ENCODE peak calls at places on chromosomes 5 and 9, in five cellular contexts. One of them, this sample, is unnamed.

GRCh38 chr5:180085837-180086236 is 14.3 kb upstream of the RNF130 start:
- ATAC-seq in effector memory CD8-positive, alpha-beta T cell: peak; percentile 31
- ATAC-seq in T-cell: no peak
- ATAC-seq in stimulated activated naive CD8-positive, alpha-beta T cell treated with anti-CD3 and anti-CD28 coated beads, Interleukin-15, amount 100 ng/mL, for 72 hours: peak; percentile 35
- ATAC-seq in naive B cell: no peak
- ATAC-seq in this sample: no peak

GRCh38 chr9:121529237-121529987 is 29.8 kb upstream of the GGTA1 start:
- ATAC-seq in stimulated activated naive CD8-positive, alpha-beta T cell treated with anti-CD3 and anti-CD28 coated beads, Interleukin-15, amount 100 ng/mL, for 72 hours: no peak
- ATAC-seq in T-cell: no peak
- ATAC-seq in naive B cell: no peak
- ATAC-seq in effector memory CD8-positive, alpha-beta T cell: no peak
- ATAC-seq in this sample: no peak

GRCh38 chr5:138305797-138306196 is 25.8 kb downstream of the CDC25C start:
- ATAC-seq in T-cell: no peak
- ATAC-seq in naive B cell: no peak
- ATAC-seq in effector memory CD8-positive, alpha-beta T cell: no peak
- ATAC-seq in stimulated activated naive CD8-positive, alpha-beta T cell treated with anti-CD3 and anti-CD28 coated beads, Interleukin-15, amount 100 ng/mL, for 72 hours: no peak
- ATAC-seq in this sample: no peak

GRCh38 chr9:92342825-92343488 is 17.2 kb downstream of the CENPP start:
- ATAC-seq in T-cell: no peak
- ATAC-seq in effector memory CD8-positive, alpha-beta T cell: no peak
- ATAC-seq in stimulated activated naive CD8-positive, alpha-beta T cell treated with anti-CD3 and anti-CD28 coated beads, Interleukin-15, amount 100 ng/mL, for 72 hours: no peak
- ATAC-seq in naive B cell: no peak
- ATAC-seq in this sample: no peak

GRCh38 chr9:126637002-126637849 is 23.5 kb downstream of the LMX1B start:
- ATAC-seq in effector memory CD8-positive, alpha-beta T cell: peak; percentile 89
- ATAC-seq in T-cell: peak; percentile 36
- ATAC-seq in stimulated activated naive CD8-positive, alpha-beta T cell treated with anti-CD3 and anti-CD28 coated beads, Interleukin-15, amount 100 ng/mL, for 72 hours: peak; percentile 17
- ATAC-seq in naive B cell: peak; percentile 18
- ATAC-seq in this sample: no peak

GRCh38 chr5:132962429-132962928 is 955 bp downstream of the AFF4 start:
- ATAC-seq in T-cell: no peak
- ATAC-seq in effector memory CD8-positive, alpha-beta T cell: no peak
- ATAC-seq in stimulated activated naive CD8-positive, alpha-beta T cell treated with anti-CD3 and anti-CD28 coated beads, Interleukin-15, amount 100 ng/mL, for 72 hours: no peak
- ATAC-seq in naive B cell: no peak
- ATAC-seq in this sample: no peak

GRCh38 chr5:32339198-32339597 is 26.5 kb upstream of the MTMR12 start:
- ATAC-seq in stimulated activated naive CD8-positive, alpha-beta T cell treated with anti-CD3 and anti-CD28 coated beads, Interleukin-15, amount 100 ng/mL, for 72 hours: no peak
- ATAC-seq in T-cell: no peak
- ATAC-seq in effector memory CD8-positive, alpha-beta T cell: no peak
- ATAC-seq in naive B cell: no peak
- ATAC-seq in this sample: no peak

GRCh38 chr5:1734908-1735289 is 64.7 kb downstream of the MRPL36 start:
- ATAC-seq in effector memory CD8-positive, alpha-beta T cell: no peak
- ATAC-seq in stimulated activated naive CD8-positive, alpha-beta T cell treated with anti-CD3 and anti-CD28 coated beads, Interleukin-15, amount 100 ng/mL, for 72 hours: no peak
- ATAC-seq in naive B cell: no peak
- ATAC-seq in T-cell: no peak
- ATAC-seq in this sample: no peak

GRCh38 chr5:167839065-167839464 is 452.4 kb upstream of the WWC1 start:
- ATAC-seq in T-cell: no peak
- ATAC-seq in effector memory CD8-positive, alpha-beta T cell: no peak
- ATAC-seq in stimulated activated naive CD8-positive, alpha-beta T cell treated with anti-CD3 and anti-CD28 coated beads, Interleukin-15, amount 100 ng/mL, for 72 hours: no peak
- ATAC-seq in naive B cell: no peak
- ATAC-seq in this sample: no peak

GRCh38 chr9:137721479-137721878 is 102.7 kb downstream of the EHMT1 start:
- ATAC-seq in T-cell: no peak
- ATAC-seq in stimulated activated naive CD8-positive, alpha-beta T cell treated with anti-CD3 and anti-CD28 coated beads, Interleukin-15, amount 100 ng/mL, for 72 hours: peak; percentile 47
- ATAC-seq in naive B cell: no peak
- ATAC-seq in effector memory CD8-positive, alpha-beta T cell: no peak
- ATAC-seq in this sample: no peak

GRCh38 chr5:56676091-56676768 is 139.1 kb upstream of the MAP3K1 start:
- ATAC-seq in stimulated activated naive CD8-positive, alpha-beta T cell treated with anti-CD3 and anti-CD28 coated beads, Interleukin-15, amount 100 ng/mL, for 72 hours: no peak
- ATAC-seq in effector memory CD8-positive, alpha-beta T cell: no peak
- ATAC-seq in naive B cell: no peak
- ATAC-seq in T-cell: no peak
- ATAC-seq in this sample: peak; percentile 64

GRCh38 chr5:110702300-110702699 is 24.2 kb downstream of the TMEM232 start:
- ATAC-seq in stimulated activated naive CD8-positive, alpha-beta T cell treated with anti-CD3 and anti-CD28 coated beads, Interleukin-15, amount 100 ng/mL, for 72 hours: no peak
- ATAC-seq in naive B cell: no peak
- ATAC-seq in effector memory CD8-positive, alpha-beta T cell: no peak
- ATAC-seq in T-cell: no peak
- ATAC-seq in this sample: no peak

GRCh38 chr5:92581249-92581648 is 999.8 kb downstream of the NR2F1-AS1 start:
- ATAC-seq in naive B cell: no peak
- ATAC-seq in effector memory CD8-positive, alpha-beta T cell: no peak
- ATAC-seq in stimulated activated naive CD8-positive, alpha-beta T cell treated with anti-CD3 and anti-CD28 coated beads, Interleukin-15, amount 100 ng/mL, for 72 hours: no peak
- ATAC-seq in T-cell: no peak
- ATAC-seq in this sample: no peak

GRCh38 chr5:10745133-10745532 is 15.9 kb downstream of the DAP start:
- ATAC-seq in T-cell: no peak
- ATAC-seq in stimulated activated naive CD8-positive, alpha-beta T cell treated with anti-CD3 and anti-CD28 coated beads, Interleukin-15, amount 100 ng/mL, for 72 hours: no peak
- ATAC-seq in naive B cell: no peak
- ATAC-seq in effector memory CD8-positive, alpha-beta T cell: no peak
- ATAC-seq in this sample: no peak

GRCh38 chr5:142013734-142014495 is 1.1 kb upstream of the GNPDA1 start:
- ATAC-seq in effector memory CD8-positive, alpha-beta T cell: no peak
- ATAC-seq in T-cell: no peak
- ATAC-seq in stimulated activated naive CD8-positive, alpha-beta T cell treated with anti-CD3 and anti-CD28 coated beads, Interleukin-15, amount 100 ng/mL, for 72 hours: no peak
- ATAC-seq in naive B cell: no peak
- ATAC-seq in this sample: no peak

GRCh38 chr5:543755-544674 is 19.8 kb upstream of the SLC9A3 start:
- ATAC-seq in naive B cell: peak; percentile 96
- ATAC-seq in stimulated activated naive CD8-positive, alpha-beta T cell treated with anti-CD3 and anti-CD28 coated beads, Interleukin-15, amount 100 ng/mL, for 72 hours: peak; percentile 80
- ATAC-seq in T-cell: peak; percentile 85
- ATAC-seq in effector memory CD8-positive, alpha-beta T cell: peak; percentile 81
- ATAC-seq in this sample: peak; percentile 92

GRCh38 chr5:180160822-180161221 is 48.2 kb downstream of the RASGEF1C start:
- ATAC-seq in naive B cell: no peak
- ATAC-seq in T-cell: no peak
- ATAC-seq in effector memory CD8-positive, alpha-beta T cell: no peak
- ATAC-seq in stimulated activated naive CD8-positive, alpha-beta T cell treated with anti-CD3 and anti-CD28 coated beads, Interleukin-15, amount 100 ng/mL, for 72 hours: no peak
- ATAC-seq in this sample: no peak

GRCh38 chr5:68354315-68354714 is 138.8 kb downstream of the PIK3R1 start:
- ATAC-seq in T-cell: no peak
- ATAC-seq in effector memory CD8-positive, alpha-beta T cell: no peak
- ATAC-seq in naive B cell: no peak
- ATAC-seq in stimulated activated naive CD8-positive, alpha-beta T cell treated with anti-CD3 and anti-CD28 coated beads, Interleukin-15, amount 100 ng/mL, for 72 hours: no peak
- ATAC-seq in this sample: no peak

GRCh38 chr9:122835313-122835731 is 6.9 kb upstream of the PDCL start:
- ATAC-seq in effector memory CD8-positive, alpha-beta T cell: peak; percentile 55
- ATAC-seq in naive B cell: no peak
- ATAC-seq in T-cell: peak; percentile 92
- ATAC-seq in stimulated activated naive CD8-positive, alpha-beta T cell treated with anti-CD3 and anti-CD28 coated beads, Interleukin-15, amount 100 ng/mL, for 72 hours: peak; percentile 79
- ATAC-seq in this sample: no peak

GRCh38 chr9:109411818-109412352 is 86.2 kb downstream of the PTPN3 start:
- ATAC-seq in naive B cell: peak; percentile 38
- ATAC-seq in T-cell: no peak
- ATAC-seq in stimulated activated naive CD8-positive, alpha-beta T cell treated with anti-CD3 and anti-CD28 coated beads, Interleukin-15, amount 100 ng/mL, for 72 hours: peak; percentile 44
- ATAC-seq in effector memory CD8-positive, alpha-beta T cell: no peak
- ATAC-seq in this sample: peak; percentile 53

This sample was measured in stimulated activated memory B cell treated with anti-CD40 and anti-IgM and Interleukin-4, amounts not matched to agents 10 μg/mL and 1 μg/mL and 100 μg/mL, for 72 hours.